ENCODE peak calls at places on chromosome 14, in ten cellular contexts. C is body of pancreas; I is right lobe of liver; O is naive thymus-derived CD4-positive, alpha-beta T cell; Y is tibial artery; H is PC-9; N is lower lobe of right lung; K is heart right ventricle; R is colonic mucosa; F is mammary epithelial cell. L is an unnamed sample. For H3K4me1, the result is how much of the 10 kb centered on the place peaks cover.

GRCh38 chr14:47278233-47278842 is 397.1 kb downstream of the MDGA2 start:
- DNase-seq in R (peak), I (peak), O (peak), C (peak), K (peak), H (no peak), N (no peak), F (peak), Y (no peak), L (peak)

GRCh38 chr14:34025325-34026017 is 74.6 kb upstream of the EGLN3 start:
- DNase-seq in Y (no peak), K (no peak), H (no peak), F (no peak), R (no peak), N (no peak), O (no peak), C (no peak), I (no peak), L (no peak)

GRCh38 chr14:57498035-57498434 is 4.4 kb upstream of the CCDC198 start:
- DNase-seq in F (no peak), C (no peak), K (no peak), Y (no peak), N (no peak), R (no peak), I (no peak), H (no peak), O (no peak), L (no peak)

GRCh38 chr14:54724123-54724522 is 157.2 kb downstream of the SAMD4A start:
- DNase-seq in Y (no peak), O (no peak), R (no peak), K (no peak), C (no peak), I (no peak), H (no peak), F (no peak), N (no peak), L (no peak)

GRCh38 chr14:55329999-55330710 is 58.9 kb downstream of the FBXO34 start:
- DNase-seq in R (no peak), F (peak), O (no peak), Y (no peak), C (no peak), N (no peak), K (no peak), H (no peak), I (no peak), L (no peak)

GRCh38 chr14:76768201-76768656 is 7.0 kb downstream of the VASH1 start:
- DNase-seq in C (no peak), Y (peak), H (no peak), F (no peak), O (no peak), N (peak), K (peak), R (peak), I (peak), L (peak)

GRCh38 chr14:28298156-28298555 is 468.4 kb upstream of the FOXG1 start:
- DNase-seq in C (no peak), I (no peak), H (no peak), N (no peak), Y (no peak), R (no peak), K (no peak), O (no peak), F (no peak), L (no peak)

GRCh38 chr14:32620303-32620702 is 291.2 kb downstream of the AKAP6 start:
- DNase-seq in F (peak), C (no peak), O (no peak), Y (no peak), I (no peak), H (no peak), K (no peak), N (no peak), R (no peak), L (no peak)

GRCh38 chr14:59276235-59276634 is 87.8 kb downstream of the DAAM1 start:
- DNase-seq in I (no peak), F (no peak), O (no peak), Y (no peak), K (no peak), N (no peak), R (no peak), C (no peak), H (no peak), L (no peak)

GRCh38 chr14:22152161-22152870 is 436.7 kb downstream of the DAD1 start:
- DNase-seq in K (no peak), H (no peak), R (no peak), C (no peak), N (no peak), Y (no peak), I (no peak), F (no peak), O (no peak), L (no peak)

GRCh38 chr14:101193126-101193844 is 289.8 kb upstream of the RTL1 start:
- DNase-seq in O (no peak), F (no peak), R (no peak), H (no peak), N (no peak), C (no peak), I (no peak), Y (no peak), K (no peak), L (peak)

GRCh38 chr14:94066089-94066676 is 14.8 kb downstream of the DDX24 start:
- DNase-seq in H (no peak), Y (no peak), C (peak), O (no peak), F (peak), N (no peak), R (peak), I (no peak), K (no peak), L (peak)

GRCh38 chr14:21960636-21961035 is 287.0 kb upstream of the OR4E1 start:
- DNase-seq in O (no peak), H (no peak), Y (no peak), I (no peak), C (no peak), K (no peak), F (no peak), R (no peak), N (no peak), L (no peak)

GRCh38 chr14:53663709-53664108 is 292.9 kb downstream of the BMP4 start:
- DNase-seq in I (peak), C (no peak), Y (no peak), K (peak), H (no peak), N (no peak), O (no peak), F (no peak), R (no peak), L (peak)

GRCh38 chr14:94079891-94080605 is 954 bp downstream of the DDX24 start:
- DNase-seq in R (no peak), H (no peak), N (no peak), K (no peak), O (peak), C (no peak), Y (no peak), F (no peak), I (no peak), L (no peak)

GRCh38 chr14:60276347-60276746 is 27.3 kb downstream of the PPM1A start:
- DNase-seq in K (no peak), O (no peak), H (no peak), N (no peak), R (no peak), I (no peak), F (no peak), C (no peak), Y (no peak), L (no peak)

GRCh38 chr14:29906256-29906885 is 21.3 kb downstream of the PRKD1 start:
- DNase-seq in Y (no peak), K (no peak), F (peak), H (peak), O (no peak), C (peak), N (no peak), I (no peak), R (no peak), L (no peak)

GRCh38 chr14:24243336-24243836 is 963 bp upstream of the TINF2 start:
- DNase-seq in I (no peak), H (peak), Y (no peak), K (no peak), N (no peak), O (no peak), F (peak), C (peak), R (no peak), L (no peak)

GRCh38 chr14:98822917-98823316 is 449.1 kb downstream of the BCL11B start:
- DNase-seq in O (no peak), K (no peak), N (no peak), C (no peak), R (no peak), F (no peak), Y (no peak), I (no peak), H (no peak), L (no peak)

GRCh38 chr14:93078830-93079229 is 36.9 kb downstream of the ITPK1 start:
- DNase-seq in H (no peak), R (no peak), O (no peak), Y (peak), C (no peak), N (no peak), F (no peak), K (no peak), I (no peak), L (no peak)

GRCh38 chr14:73780391-73780790 is 66.2 kb upstream of the PNMA1 start:
- DNase-seq in C (no peak), Y (no peak), O (no peak), N (no peak), F (no peak), H (no peak), R (no peak), I (no peak), K (no peak), L (no peak)

GRCh38 chr14:102590667-102591099 is 1.8 kb upstream of the RCOR1 start:
- DNase-seq in N (peak), F (peak), R (peak), I (peak), C (peak), H (peak), O (no peak), Y (peak), K (peak), L (peak)

GRCh38 chr14:54786816-54787215 is 115.8 kb downstream of the GCH1 start:
- DNase-seq in I (no peak), R (no peak), Y (no peak), O (no peak), N (no peak), F (no peak), K (no peak), C (no peak), H (no peak), L (no peak)

GRCh38 chr14:77051101-77051500 is 22.6 kb upstream of the IRF2BPL start:
- DNase-seq in H (no peak), F (no peak), K (peak), Y (peak), O (no peak), I (peak), C (peak), R (no peak), N (peak), L (peak)

GRCh38 chr14:31391473-31391872 is 28.9 kb downstream of the HEATR5A start:
- DNase-seq in C (no peak), R (no peak), N (no peak), Y (no peak), H (no peak), O (no peak), F (no peak), I (no peak), K (no peak), L (no peak)

GRCh38 chr14:104741108-104741802 is 11.7 kb upstream of the SIVA1 start:
- DNase-seq in Y (no peak), K (no peak), R (no peak), O (no peak), C (no peak), N (no peak), F (no peak), H (no peak), I (peak), L (no peak)

GRCh38 chr14:20624495-20625070 is 16.9 kb downstream of the OR6S1 start:
- DNase-seq in N (peak), I (peak), F (peak), Y (no peak), K (peak), H (peak), O (peak), C (peak), R (peak), L (peak)

GRCh38 chr14:93462479-93462878 is 31.7 kb downstream of the UNC79 start:
- DNase-seq in Y (no peak), O (no peak), N (no peak), F (no peak), H (no peak), C (no peak), I (no peak), K (no peak), R (no peak), L (no peak)

GRCh38 chr14:56482306-56482705 is 97.3 kb upstream of the TMEM260 start:
- DNase-seq in C (peak), K (no peak), N (no peak), O (no peak), F (no peak), R (no peak), I (no peak), Y (no peak), H (no peak), L (no peak)

GRCh38 chr14:42057176-42057575 is 450.5 kb downstream of the LRFN5 start:
- DNase-seq in K (no peak), H (no peak), Y (no peak), F (no peak), O (no peak), N (no peak), I (no peak), R (no peak), C (no peak), L (no peak)

GRCh38 chr14:33315721-33316120 is 377.0 kb downstream of the NPAS3 start:
- DNase-seq in R (no peak), C (no peak), Y (no peak), H (no peak), F (no peak), K (no peak), N (no peak), O (no peak), I (no peak), L (no peak)

GRCh38 chr14:105067140-105067968 is 2.1 kb upstream of the GPR132 start:
- DNase-seq in R (no peak), Y (peak), K (no peak), C (no peak), I (peak), H (no peak), O (no peak), N (no peak), F (peak), L (peak)

GRCh38 chr14:22978487-22978837 is 3.9 kb downstream of the AJUBA start:
- DNase-seq in R (no peak), C (no peak), N (no peak), K (no peak), O (no peak), H (no peak), I (no peak), F (no peak), Y (no peak), L (no peak)

DNA sequence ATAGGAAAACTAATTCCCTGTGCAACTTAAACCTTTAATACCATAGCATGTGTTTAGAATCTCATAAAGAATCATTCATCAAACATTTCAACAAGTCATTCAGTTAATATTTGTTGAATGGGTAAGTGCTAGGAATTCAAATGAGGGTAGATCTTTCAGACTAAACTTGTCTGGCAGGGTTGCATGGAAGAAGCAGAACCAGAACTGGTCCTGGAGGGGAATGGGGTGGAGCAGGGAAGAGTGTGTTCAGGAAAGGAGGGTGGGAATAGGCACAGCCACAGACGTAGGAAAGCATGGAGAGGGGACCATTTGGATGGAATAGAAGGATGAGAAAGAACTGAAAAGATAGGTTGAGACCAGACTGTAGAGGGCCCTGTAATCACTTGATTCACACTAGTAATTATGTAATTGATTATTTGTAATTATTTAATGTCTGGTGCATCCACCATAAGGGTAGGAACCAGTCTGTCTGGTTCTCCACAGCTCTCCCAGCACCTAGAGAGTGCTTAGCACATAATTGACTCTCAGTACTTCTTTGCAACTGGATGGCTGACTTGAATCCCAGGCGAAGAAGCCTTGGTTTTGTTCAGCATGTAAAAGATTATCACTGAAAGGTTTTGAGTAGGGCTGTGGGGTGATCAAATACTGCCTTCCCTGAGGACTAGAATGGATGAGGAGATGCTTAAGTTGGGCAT is 3.0 kb upstream of the MAP3K9 start:
- DNase-seq in C (no peak), K (no peak), I (no peak), R (no peak), Y (no peak), F (no peak), O (no peak), N (no peak), H (peak), L (no peak)
- H3K4me3 ChIP-seq in C (no peak), K (no peak), I (no peak), R (no peak), Y (no peak), F (peak), O (no peak), N (no peak), H (peak), L (no peak)

DNA sequence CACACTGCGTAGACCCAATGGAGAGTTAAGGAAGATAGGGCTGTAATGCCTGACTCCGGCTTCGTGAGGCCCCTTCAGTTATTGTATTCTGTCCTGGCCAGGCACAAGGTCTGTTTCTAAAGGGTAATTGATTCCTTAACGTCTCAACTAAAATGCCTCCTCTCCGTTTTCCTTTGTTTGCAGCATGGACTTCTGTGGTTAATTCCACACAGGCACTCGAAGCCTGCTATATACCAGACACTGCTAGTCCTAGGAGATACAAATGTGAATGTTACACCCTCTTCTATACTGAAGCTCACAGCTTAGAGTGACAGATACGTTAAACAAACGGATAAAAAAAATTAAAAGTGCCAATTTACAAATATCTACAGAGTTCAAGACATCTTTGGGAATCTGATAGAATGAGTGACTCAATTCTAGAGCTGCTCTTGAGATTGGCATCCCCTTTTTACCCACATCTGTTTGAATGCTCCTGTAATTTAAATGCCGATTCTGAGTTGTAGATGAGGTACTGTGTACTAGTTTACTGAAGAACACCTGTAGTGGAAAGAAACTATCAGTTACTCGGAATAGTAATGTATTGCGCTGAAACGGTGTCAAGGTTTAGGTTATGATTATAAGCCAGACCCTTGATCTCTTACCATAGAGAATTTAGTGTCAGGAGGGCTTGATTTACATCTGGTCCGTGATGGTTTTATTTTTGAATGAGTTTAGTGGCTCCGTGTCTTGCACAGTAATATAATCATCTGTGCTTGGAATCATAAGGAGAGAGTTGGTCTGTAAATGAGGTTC is 784 bp downstream of the PSMA6 start:
- DNase-seq in I (no peak), F (peak), N (no peak), R (no peak), O (no peak), C (no peak), H (no peak), Y (no peak), K (no peak), L (no peak)
- H3K4me1 ChIP-seq in I (under half), F (under half), N (half or more), R (under half), O (under half), C (half or more), H (under half), Y (under half), K (under half), L (under half)

GRCh38 chr14:67674139-67674479 is 323 bp downstream of the VTI1B start:
- DNase-seq in F (peak), N (peak), C (peak), I (peak), H (peak), Y (peak), O (no peak), R (peak), K (peak), L (peak)

GRCh38 chr14:67674480-67675218 is at the start of gene VTI1B:
- DNase-seq in K (peak), Y (peak), F (peak), N (peak), H (peak), O (peak), C (peak), R (peak), I (peak), L (peak)

GRCh38 chr14:67675219-67675582 is 769 bp upstream of the VTI1B start:
- DNase-seq in C (no peak), F (no peak), H (no peak), O (no peak), R (no peak), Y (no peak), K (no peak), N (no peak), I (no peak), L (no peak)

GRCh38 chr14:67668559-67668958 is 5.9 kb downstream of the VTI1B start:
- DNase-seq in C (no peak), F (no peak), Y (no peak), N (no peak), K (no peak), H (no peak), O (no peak), R (no peak), I (no peak), L (no peak)

DNA sequence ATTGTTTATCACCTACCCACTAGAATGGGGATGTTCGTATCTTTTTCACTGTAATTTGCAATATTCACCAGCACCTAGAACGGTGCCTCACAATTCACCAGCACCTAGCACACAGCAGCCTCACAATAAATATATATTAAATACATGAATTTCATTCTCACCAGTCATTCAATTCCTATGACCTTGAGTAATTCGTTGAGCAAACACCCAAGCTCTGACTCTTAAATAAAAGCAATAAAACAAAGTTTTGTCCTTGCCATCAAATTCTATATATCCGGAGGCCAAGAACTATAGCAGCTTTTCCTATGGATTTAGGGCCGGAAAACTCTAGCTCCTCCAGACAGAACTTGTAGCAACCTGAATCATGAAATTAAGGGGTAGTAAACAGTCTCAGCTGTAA is 981 bp downstream of the VTI1B start:
- DNase-seq in H (no peak), N (no peak), I (no peak), C (no peak), F (no peak), O (no peak), Y (no peak), K (no peak), R (no peak), L (no peak)
- H3K4me3 ChIP-seq in H (peak), N (peak), I (peak), C (no peak), F (peak), O (peak), Y (peak), K (peak), R (peak), L (peak)

GRCh38 chr14:61476737-61477410 is 155.5 kb downstream of the PRKCH start:
- DNase-seq in K (peak), N (no peak), Y (peak), R (peak), I (no peak), O (peak), C (no peak), H (peak), F (peak), L (peak)
- H3K4me1 ChIP-seq in K (half or more), N (half or more), Y (under half), R (under half), I (under half), O (half or more), C (half or more), H (half or more), F (half or more), L (under half)